ENCODE peak calls at places on chromosomes 11 and 22, in five cellular contexts. One of them, this sample, is unnamed.

GRCh38 chr11:17822021-17822781 is 87.6 kb downstream of the KCNC1 start:
- DNase-seq in lower lobe of right lung: no peak
- DNase-seq in mucosa of descending colon: no peak
- DNase-seq in GM12878: no peak
- DNase-seq in cardiac muscle cell: peak; percentile 83
- DNase-seq in this sample: no peak

GRCh38 chr11:131897976-131898375 is 527.6 kb downstream of the NTM start:
- DNase-seq in mucosa of descending colon: no peak
- DNase-seq in lower lobe of right lung: no peak
- DNase-seq in GM12878: no peak
- DNase-seq in cardiac muscle cell: peak; percentile 59
- DNase-seq in this sample: no peak

GRCh38 chr11:32391965-32392553 is 43.3 kb downstream of the WT1 start:
- DNase-seq in GM12878: no peak
- DNase-seq in cardiac muscle cell: peak; percentile 96
- DNase-seq in mucosa of descending colon: no peak
- DNase-seq in lower lobe of right lung: no peak
- DNase-seq in this sample: no peak

GRCh38 chr11:83033972-83034672 is 37.6 kb downstream of the RAB30 start:
- DNase-seq in cardiac muscle cell: peak; percentile 78
- DNase-seq in lower lobe of right lung: no peak
- DNase-seq in mucosa of descending colon: peak; percentile 49
- DNase-seq in GM12878: no peak
- DNase-seq in this sample: peak; percentile 75

GRCh38 chr11:29963796-29964195 is 53.0 kb downstream of the KCNA4 start:
- DNase-seq in cardiac muscle cell: no peak
- DNase-seq in mucosa of descending colon: no peak
- DNase-seq in GM12878: no peak
- DNase-seq in lower lobe of right lung: no peak
- DNase-seq in this sample: no peak

GRCh38 chr11:35478411-35479139 is 46.8 kb downstream of the PAMR1 start:
- DNase-seq in lower lobe of right lung: no peak
- DNase-seq in mucosa of descending colon: peak; percentile 45
- DNase-seq in GM12878: no peak
- DNase-seq in cardiac muscle cell: peak; percentile 36
- DNase-seq in this sample: no peak

GRCh38 chr11:62882428-62882742 is 1.7 kb downstream of the SLC3A2 start:
- DNase-seq in lower lobe of right lung: no peak
- DNase-seq in mucosa of descending colon: no peak
- DNase-seq in cardiac muscle cell: no peak
- DNase-seq in GM12878: no peak
- DNase-seq in this sample: no peak

GRCh38 chr22:20918663-20919220 is 1.5 kb downstream of the CRKL start:
- DNase-seq in GM12878: no peak
- DNase-seq in lower lobe of right lung: no peak
- DNase-seq in cardiac muscle cell: no peak
- DNase-seq in mucosa of descending colon: peak; percentile 34
- DNase-seq in this sample: peak; percentile 14

GRCh38 chr11:30488304-30488998 is 97.7 kb downstream of the MPPED2 start:
- DNase-seq in lower lobe of right lung: no peak
- DNase-seq in GM12878: no peak
- DNase-seq in mucosa of descending colon: no peak
- DNase-seq in cardiac muscle cell: peak; percentile 54
- DNase-seq in this sample: no peak

GRCh38 chr11:15222777-15223176 is 108.1 kb downstream of the INSC start:
- DNase-seq in mucosa of descending colon: no peak
- DNase-seq in GM12878: no peak
- DNase-seq in cardiac muscle cell: no peak
- DNase-seq in lower lobe of right lung: no peak
- DNase-seq in this sample: no peak

GRCh38 chr11:20647976-20648565 is 21.3 kb upstream of the NELL1 start:
- DNase-seq in cardiac muscle cell: peak; percentile 63
- DNase-seq in GM12878: peak; percentile 12
- DNase-seq in mucosa of descending colon: no peak
- DNase-seq in lower lobe of right lung: no peak
- DNase-seq in this sample: peak; percentile 29

GRCh38 chr22:24775769-24776492 is 1.4 kb upstream of the PIWIL3 start:
- DNase-seq in GM12878: no peak
- DNase-seq in mucosa of descending colon: no peak
- DNase-seq in cardiac muscle cell: peak; percentile 29
- DNase-seq in lower lobe of right lung: no peak
- DNase-seq in this sample: no peak

GRCh38 chr22:38131399-38131798 is 20.9 kb upstream of the BAIAP2L2 start:
- DNase-seq in mucosa of descending colon: no peak
- DNase-seq in lower lobe of right lung: no peak
- DNase-seq in cardiac muscle cell: no peak
- DNase-seq in GM12878: no peak
- DNase-seq in this sample: no peak

GRCh38 chr11:30196400-30197206 is 34.2 kb upstream of the FSHB start:
- DNase-seq in lower lobe of right lung: peak; percentile 52
- DNase-seq in mucosa of descending colon: peak; percentile 61
- DNase-seq in cardiac muscle cell: peak; percentile 68
- DNase-seq in GM12878: no peak
- DNase-seq in this sample: peak; percentile 20

GRCh38 chr22:35638408-35638807 is 9.8 kb upstream of the APOL6 start:
- DNase-seq in cardiac muscle cell: peak; percentile 90
- DNase-seq in mucosa of descending colon: peak; percentile 62
- DNase-seq in GM12878: no peak
- DNase-seq in lower lobe of right lung: peak; percentile 58
- DNase-seq in this sample: peak; percentile 83

GRCh38 chr11:88508808-88509581 is 171.5 kb upstream of the CTSC start:
- DNase-seq in cardiac muscle cell: peak; percentile 45
- DNase-seq in GM12878: no peak
- DNase-seq in lower lobe of right lung: peak; percentile 53
- DNase-seq in mucosa of descending colon: peak; percentile 45
- DNase-seq in this sample: peak; percentile 9

GRCh38 chr11:45644981-45645889 is 20.2 kb downstream of the CHST1 start:
- DNase-seq in lower lobe of right lung: no peak
- DNase-seq in GM12878: no peak
- DNase-seq in cardiac muscle cell: no peak
- DNase-seq in mucosa of descending colon: no peak
- DNase-seq in this sample: no peak

GRCh38 chr11:73269353-73270088 is 2.6 kb upstream of the P2RY6 start:
- DNase-seq in GM12878: no peak
- DNase-seq in mucosa of descending colon: no peak
- DNase-seq in cardiac muscle cell: no peak
- DNase-seq in lower lobe of right lung: peak; percentile 59
- DNase-seq in this sample: no peak

GRCh38 chr11:64447717-64448598 is 89.0 kb downstream of the RPS6KA4 start:
- DNase-seq in cardiac muscle cell: peak; percentile 27
- DNase-seq in lower lobe of right lung: peak; percentile 64
- DNase-seq in GM12878: peak; percentile 40
- DNase-seq in mucosa of descending colon: peak; percentile 38
- DNase-seq in this sample: no peak

GRCh38 chr11:24589064-24589463 is 92.2 kb downstream of the LUZP2 start:
- DNase-seq in cardiac muscle cell: no peak
- DNase-seq in GM12878: no peak
- DNase-seq in mucosa of descending colon: no peak
- DNase-seq in lower lobe of right lung: no peak
- DNase-seq in this sample: no peak

DNA sequence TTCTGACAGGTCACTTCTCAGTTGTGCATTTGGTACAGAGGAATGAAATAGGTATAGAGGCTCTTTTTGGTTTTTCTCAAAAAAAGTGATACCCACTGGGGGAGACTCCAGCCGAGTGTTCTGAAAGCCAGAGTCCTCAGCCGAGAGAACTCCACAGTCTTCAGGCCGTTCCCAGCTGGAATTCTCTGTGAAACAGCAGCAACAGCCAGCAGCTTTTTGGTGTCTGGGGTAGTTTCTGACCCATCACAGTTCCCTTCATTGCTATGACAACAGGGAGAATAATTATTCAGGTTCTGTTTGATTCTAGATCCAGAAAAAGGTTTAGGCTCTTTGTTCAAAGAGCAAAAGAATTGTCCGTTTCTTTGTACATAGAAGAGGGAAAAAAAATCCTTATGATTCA is 84.6 kb downstream of the C22orf31 start:
- DNase-seq in mucosa of descending colon: no peak
- DNase-seq in GM12878: no peak
- DNase-seq in lower lobe of right lung: no peak
- DNase-seq in cardiac muscle cell: peak; percentile 21
- DNase-seq in this sample: no peak
- H3K4me3 ChIP-seq in mucosa of descending colon: no peak overlapping the region
- H3K4me3 ChIP-seq in GM12878: no peak overlapping the region
- H3K4me3 ChIP-seq in lower lobe of right lung: peak overlapping the region; percentile 13
- H3K4me3 ChIP-seq in cardiac muscle cell: no peak overlapping the region
- H3K4me3 ChIP-seq in this sample: no peak overlapping the region

DNA sequence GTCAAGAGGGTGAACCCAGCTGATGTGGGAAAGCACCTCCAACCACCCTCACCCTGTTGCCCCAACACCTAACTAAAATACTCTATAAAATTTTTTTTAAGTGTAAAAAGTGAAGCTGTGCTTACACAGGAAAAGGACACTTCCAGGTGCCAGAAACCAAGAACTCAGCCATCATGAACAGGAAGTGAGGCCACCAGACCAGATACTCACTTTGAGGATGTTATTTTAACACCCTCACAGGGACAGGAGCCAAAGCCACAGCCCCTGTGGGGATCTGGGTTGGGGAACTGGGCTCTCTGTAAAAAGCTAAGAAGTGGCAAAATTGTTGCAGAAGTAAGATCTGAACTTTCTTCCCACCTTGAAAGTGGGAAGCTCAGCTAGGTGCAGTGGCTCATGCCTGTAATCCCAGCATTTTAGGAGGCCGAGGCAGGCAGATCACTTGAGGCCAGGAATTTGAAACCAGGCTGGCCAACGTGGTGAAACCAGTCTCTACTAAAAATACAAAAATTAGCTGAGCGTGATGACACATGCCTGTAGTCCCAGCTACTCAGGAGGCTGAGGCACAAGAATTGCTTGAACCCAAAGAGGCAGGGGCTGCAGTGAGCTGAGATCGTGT is 3.8 kb downstream of the RSPH14 start:
- DNase-seq in GM12878: peak; percentile 86
- DNase-seq in lower lobe of right lung: no peak
- DNase-seq in cardiac muscle cell: peak; percentile 8
- DNase-seq in mucosa of descending colon: no peak
- DNase-seq in this sample: no peak
- H3K4me1 ChIP-seq in GM12878: peaks cover 60% of the 10 kb centered on the region
- H3K4me1 ChIP-seq in lower lobe of right lung: peaks cover 18% of the 10 kb centered on the region
- H3K4me1 ChIP-seq in cardiac muscle cell: peaks cover 3% of the 10 kb centered on the region
- H3K4me1 ChIP-seq in mucosa of descending colon: peaks cover 11% of the 10 kb centered on the region
- H3K4me1 ChIP-seq in this sample: peaks cover 4% of the 10 kb centered on the region

GRCh38 chr11:4826425-4826824 is 5.3 kb downstream of the OR51F2 start:
- DNase-seq in GM12878: no peak
- DNase-seq in mucosa of descending colon: no peak
- DNase-seq in cardiac muscle cell: no peak
- DNase-seq in lower lobe of right lung: no peak
- DNase-seq in this sample: no peak
- TF ChIP-seq CTCF in GM12878: peak; percentile 35
- TF ChIP-seq CTCF in mucosa of descending colon: no peak
- TF ChIP-seq CTCF in cardiac muscle cell: no peak
- TF ChIP-seq CTCF in lower lobe of right lung: no peak
- TF ChIP-seq CTCF in this sample: no peak

GRCh38 chr11:120212926-120213325 is 2.1 kb downstream of the OAF start:
- DNase-seq in GM12878: no peak
- DNase-seq in cardiac muscle cell: no peak
- DNase-seq in mucosa of descending colon: peak; percentile 76
- DNase-seq in lower lobe of right lung: no peak
- DNase-seq in this sample: no peak
- H3K4me3 ChIP-seq in GM12878: no peak overlapping the region
- H3K4me3 ChIP-seq in cardiac muscle cell: no peak overlapping the region
- H3K4me3 ChIP-seq in mucosa of descending colon: no peak overlapping the region
- H3K4me3 ChIP-seq in lower lobe of right lung: peak overlapping the region; percentile 69
- H3K4me3 ChIP-seq in this sample: peak overlapping the region; percentile 77

DNA sequence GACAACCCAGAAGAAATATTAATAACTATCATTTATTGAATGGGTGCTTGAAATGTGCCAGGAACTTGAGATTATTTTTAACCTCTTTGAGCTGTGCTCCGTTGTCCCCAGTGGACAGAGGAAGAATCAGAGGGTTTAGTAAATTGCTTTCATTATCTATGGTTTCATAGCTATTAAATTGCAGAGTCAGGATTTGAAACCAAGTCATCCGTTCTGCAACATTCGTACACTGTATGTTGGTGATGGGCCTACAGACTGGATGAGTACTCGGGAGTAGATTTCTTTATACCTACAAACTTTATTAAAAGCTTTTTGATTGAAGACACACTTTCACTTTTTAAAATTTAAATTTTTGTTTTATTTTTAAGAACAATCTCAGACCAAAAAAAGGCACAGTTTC is 4.9 kb downstream of the HSD17B12 start:
- DNase-seq in GM12878: no peak
- DNase-seq in mucosa of descending colon: no peak
- DNase-seq in cardiac muscle cell: peak; percentile 8
- DNase-seq in lower lobe of right lung: no peak
- DNase-seq in this sample: no peak
- H3K4me1 ChIP-seq in GM12878: peaks cover 9% of the 10 kb centered on the region
- H3K4me1 ChIP-seq in mucosa of descending colon: peaks cover 4% of the 10 kb centered on the region
- H3K4me1 ChIP-seq in cardiac muscle cell: peaks cover 40% of the 10 kb centered on the region
- H3K4me1 ChIP-seq in lower lobe of right lung: peaks cover 59% of the 10 kb centered on the region
- H3K4me1 ChIP-seq in this sample: no peaks in the 10 kb centered on the region

DNA sequence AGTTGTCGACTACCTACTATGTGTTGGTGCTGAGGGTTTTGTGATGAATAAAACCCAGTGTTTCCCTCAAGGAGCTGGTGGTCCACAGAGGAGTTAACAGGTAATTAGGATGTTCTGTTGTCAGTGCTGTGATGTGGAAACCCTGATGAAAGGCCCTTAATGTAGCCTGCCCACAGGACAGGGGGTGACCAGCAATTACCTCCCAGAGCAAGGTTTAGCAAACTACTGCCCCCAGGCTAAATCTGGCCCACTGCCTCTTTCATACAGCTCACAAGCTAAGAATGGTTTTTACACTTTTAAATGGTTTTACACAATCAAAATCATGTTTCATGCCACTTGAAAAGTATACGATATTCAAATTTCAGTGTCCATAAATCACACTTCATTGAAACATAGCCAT is 536.2 kb downstream of the MIAT start:
- DNase-seq in cardiac muscle cell: no peak
- DNase-seq in mucosa of descending colon: no peak
- DNase-seq in GM12878: no peak
- DNase-seq in lower lobe of right lung: no peak
- DNase-seq in this sample: no peak
- TF ChIP-seq CTCF in cardiac muscle cell: no peak
- TF ChIP-seq CTCF in mucosa of descending colon: no peak
- TF ChIP-seq CTCF in GM12878: no peak
- TF ChIP-seq CTCF in lower lobe of right lung: no peak
- TF ChIP-seq CTCF in this sample: no peak

This sample was measured in BE2C.